ENCODE peak calls at places on chromosomes 4 and X, in seven cellular contexts. S, Y, T, W, C, L and P are unnamed samples.

GRCh38 chr4:16443504-16444088 is 217.3 kb upstream of the TAPT1 start:
- DNase-seq in S (peak; percentile 29), Y (peak; percentile 18), T (no peak), W (peak; percentile 43), C (no peak), L (no peak), P (peak; percentile 24)

GRCh38 chr4:176638992-176639391 is 153.7 kb downstream of the VEGFC start:
- DNase-seq in S (no peak), Y (no peak), T (no peak), W (peak; percentile 68), C (no peak), L (no peak), P (peak; percentile 34)

GRCh38 chr4:184359905-184360304 is 114.4 kb downstream of the IRF2 start:
- DNase-seq in S (no peak), Y (no peak), T (no peak), W (no peak), C (no peak), L (no peak), P (no peak)

GRCh38 chr4:128288689-128289106 is 1.1 kb upstream of the PGRMC2 start:
- DNase-seq in S (peak; percentile 47), Y (peak; percentile 14), T (no peak), W (peak; percentile 88), C (peak; percentile 25), L (no peak), P (peak; percentile 21)

GRCh38 chr4:62899607-62900364 is 1509.5 kb downstream of the TECRL start:
- DNase-seq in S (no peak), Y (no peak), T (no peak), W (peak; percentile 26), C (no peak), L (no peak), P (no peak)

GRCh38 chrX:7444967-7445366 is 297.0 kb upstream of the PUDP start:
- DNase-seq in S (no peak), Y (no peak), T (no peak), W (peak; percentile 93), C (no peak), L (no peak), P (peak; percentile 29)

GRCh38 chrX:145405012-145405411 is 157.7 kb downstream of the SPANXN1 start:
- DNase-seq in S (peak; percentile 2), Y (peak; percentile 1), T (no peak), W (peak; percentile 1), C (no peak), L (no peak), P (peak; percentile 7)

GRCh38 chr4:151322565-151322964 is 2.8 kb downstream of the SH3D19 start:
- DNase-seq in S (no peak), Y (no peak), T (no peak), W (peak; percentile 63), C (no peak), L (no peak), P (peak; percentile 37)

GRCh38 chr4:88689877-88690276 is 7.8 kb downstream of the NAP1L5 start:
- DNase-seq in S (no peak), Y (no peak), T (no peak), W (no peak), C (no peak), L (no peak), P (no peak)

GRCh38 chr4:44791842-44792241 is 65.5 kb upstream of the GNPDA2 start:
- DNase-seq in S (no peak), Y (no peak), T (no peak), W (no peak), C (no peak), L (no peak), P (no peak)

GRCh38 chrX:55143621-55144020 is 54.8 kb downstream of the PAGE2 start:
- DNase-seq in S (no peak), Y (no peak), T (no peak), W (no peak), C (no peak), L (no peak), P (no peak)

GRCh38 chr4:149885896-149886295 is 70.3 kb upstream of the IQCM start:
- DNase-seq in S (no peak), Y (no peak), T (no peak), W (peak; percentile 84), C (no peak), L (no peak), P (peak; percentile 62)

GRCh38 chr4:83282049-83282535 is 2.5 kb downstream of the COQ2 start:
- DNase-seq in S (no peak), Y (peak; percentile 17), T (no peak), W (peak; percentile 44), C (no peak), L (no peak), P (peak; percentile 61)

GRCh38 chr4:173386751-173387150 is 12.2 kb downstream of the SCRG1 start:
- DNase-seq in S (no peak), Y (no peak), T (no peak), W (no peak), C (no peak), L (no peak), P (no peak)